ENCODE peak calls at places on chromosomes 16 and 17, in four cellular contexts. P is progenitor cell of endocrine pancreas, J is fibroblast of pulmonary artery, V is Calu3. N is an unnamed sample.

GRCh38 chr17:50682441-50682840 is 25.3 kb downstream of the ANKRD40 start:
- DNase-seq in P (no peak), J (no peak), V (no peak), N (no peak)

GRCh38 chr17:39943702-39944392 is 16.3 kb downstream of the LRRC3C start:
- DNase-seq in P (no peak), J (no peak), V (peak; percentile 76), N (no peak)

GRCh38 chr17:68605914-68606313 is 4.7 kb upstream of the FAM20A start:
- DNase-seq in P (no peak), J (no peak), V (no peak), N (no peak)

GRCh38 chr17:40702271-40702670 is 1.3 kb downstream of the KRT24 start:
- DNase-seq in P (no peak), J (no peak), V (no peak), N (no peak)

GRCh38 chr17:75345514-75346167 is 56.4 kb upstream of the SLC25A19 start:
- DNase-seq in P (no peak), J (no peak), V (peak; percentile 22), N (no peak)

GRCh38 chr17:31427684-31428083 is 36.2 kb downstream of the RAB11FIP4 start:
- DNase-seq in P (no peak), J (no peak), V (peak; percentile 22), N (no peak)

GRCh38 chr17:17809527-17810373 is 27.0 kb downstream of the SREBF1 start:
- DNase-seq in P (no peak), J (peak; percentile 53), V (no peak), N (peak; percentile 64)

GRCh38 chr17:74104921-74105320 is 98.6 kb upstream of the RPL38 start:
- DNase-seq in P (no peak), J (no peak), V (no peak), N (no peak)

GRCh38 chr17:68732301-68732749 is 131.2 kb upstream of the FAM20A start:
- DNase-seq in P (no peak), J (no peak), V (no peak), N (no peak)

GRCh38 chr16:760498-761343 is at the start of gene MSLN:
- DNase-seq in P (no peak), J (peak; percentile 24), V (peak; percentile 72), N (no peak)

GRCh38 chr16:51540259-51540658 is 389.2 kb upstream of the SALL1 start:
- DNase-seq in P (no peak), J (no peak), V (no peak), N (no peak)

GRCh38 chr16:67979955-67980678 is at the start of gene DPEP3:
- DNase-seq in P (no peak), J (no peak), V (no peak), N (no peak)

GRCh38 chr16:49348408-49349176 is 25.0 kb upstream of the C16orf78 start:
- DNase-seq in P (no peak), J (no peak), V (no peak), N (no peak)

GRCh38 chr17:37322826-37323561 is 52.8 kb upstream of the C17orf78 start:
- DNase-seq in P (no peak), J (no peak), V (no peak), N (no peak)

GRCh38 chr17:4853195-4853762 is 20.1 kb downstream of the MINK1 start:
- DNase-seq in P (no peak), J (no peak), V (no peak), N (no peak)

GRCh38 chr17:59513934-59514841 is 51.2 kb upstream of the DHX40 start:
- DNase-seq in P (no peak), J (peak; percentile 92), V (peak; percentile 80), N (no peak)

GRCh38 chr16:50281391-50282009 is 15.1 kb downstream of the ADCY7 start:
- DNase-seq in P (no peak), J (no peak), V (no peak), N (no peak)

GRCh38 chr17:32111141-32111771 is 31.0 kb upstream of the RHOT1 start:
- DNase-seq in P (no peak), J (peak; percentile 70), V (peak; percentile 40), N (no peak)

GRCh38 chr16:86509759-86510464 is 415 bp upstream of the FOXF1 start:
- DNase-seq in P (no peak), J (peak; percentile 66), V (peak; percentile 28), N (no peak)

GRCh38 chr16:49701867-49702494 is 153.9 kb downstream of the ZNF423 start:
- DNase-seq in P (no peak), J (peak; percentile 71), V (no peak), N (peak; percentile 52)

GRCh38 chr16:24863582-24864437 is 18.0 kb downstream of the SLC5A11 start:
- DNase-seq in P (no peak), J (no peak), V (no peak), N (no peak)

GRCh38 chr16:81446318-81447275 is 2.0 kb downstream of the CMIP start:
- DNase-seq in P (no peak), J (no peak), V (peak; percentile 65), N (no peak)

GRCh38 chr17:13631541-13631940 is 29.8 kb upstream of the HS3ST3A1 start:
- DNase-seq in P (no peak), J (no peak), V (no peak), N (no peak)

GRCh38 chr17:77420804-77421634 is 280.2 kb downstream of the SEC14L1 start:
- DNase-seq in P (no peak), J (peak; percentile 84), V (no peak), N (no peak)

GRCh38 chr17:10099051-10099571 is 99.3 kb downstream of the GAS7 start:
- DNase-seq in P (no peak), J (peak; percentile 68), V (no peak), N (no peak)

GRCh38 chr16:89605186-89605970 is 8.1 kb upstream of the DPEP1 start:
- DNase-seq in P (no peak), J (no peak), V (no peak), N (no peak)

GRCh38 chr17:38451030-38451839 is 23.0 kb downstream of the ARHGAP23 start:
- DNase-seq in P (no peak), J (peak; percentile 90), V (peak; percentile 89), N (no peak)

GRCh38 chr16:85829266-85829665 is 29.8 kb downstream of the COX4I1 start:
- DNase-seq in P (no peak), J (no peak), V (no peak), N (no peak)

DNA sequence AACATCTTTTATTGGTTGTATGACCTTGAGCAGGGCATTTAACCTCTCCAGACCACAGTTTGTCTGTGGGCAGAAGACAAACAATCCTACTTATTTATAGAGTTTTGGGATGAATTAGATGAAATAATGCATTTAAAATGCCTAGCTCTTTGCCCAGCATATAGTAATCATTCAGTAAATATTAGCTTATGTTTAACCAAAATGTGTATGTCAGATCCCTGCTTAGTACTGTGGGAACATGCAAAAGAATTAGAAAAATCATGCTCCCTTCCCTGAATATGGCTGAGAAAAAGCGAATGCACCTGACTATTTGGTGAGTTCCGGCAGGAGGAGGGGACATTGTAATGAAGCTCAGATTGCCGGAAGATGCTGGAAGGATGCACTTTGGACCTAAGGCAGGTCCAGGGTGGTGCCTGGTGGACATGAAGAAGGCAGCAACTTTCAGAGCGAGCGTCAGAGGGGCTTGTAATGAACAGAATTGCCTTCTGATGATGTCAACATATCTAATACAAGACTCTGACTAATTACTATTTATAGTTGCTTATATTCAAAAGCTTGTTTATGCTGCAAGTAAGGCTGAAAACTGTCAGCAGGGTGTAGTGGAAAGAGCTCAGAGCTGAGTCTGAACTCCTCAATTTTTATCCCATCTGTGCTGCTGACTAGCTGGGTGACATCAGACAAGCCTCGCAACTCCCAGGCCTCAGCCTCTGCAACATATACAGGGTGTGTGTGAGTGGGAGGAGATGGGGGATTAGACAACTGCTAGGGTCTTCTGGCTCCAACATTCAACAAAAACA is 221.2 kb downstream of the PRKCA start:
- DNase-seq in P (no peak), J (peak; percentile 32), V (no peak), N (no peak)
- TF ChIP-seq CTCF in P (no peak), J (no peak), V (no peak), N (no peak)

GRCh38 chr17:72656114-72656763 is 436.2 kb downstream of the SLC39A11 start:
- DNase-seq in P (no peak), J (no peak), V (no peak), N (peak; percentile 15)

GRCh38 chr17:72659811-72660210 is 432.7 kb downstream of the SLC39A11 start:
- DNase-seq in P (no peak), J (no peak), V (no peak), N (no peak)

GRCh38 chr17:72658675-72659074 is 433.8 kb downstream of the SLC39A11 start:
- DNase-seq in P (no peak), J (no peak), V (no peak), N (no peak)

GRCh38 chr17:72660274-72661092 is 432.0 kb downstream of the SLC39A11 start:
- DNase-seq in P (no peak), J (no peak), V (peak; percentile 40), N (no peak)

DNA sequence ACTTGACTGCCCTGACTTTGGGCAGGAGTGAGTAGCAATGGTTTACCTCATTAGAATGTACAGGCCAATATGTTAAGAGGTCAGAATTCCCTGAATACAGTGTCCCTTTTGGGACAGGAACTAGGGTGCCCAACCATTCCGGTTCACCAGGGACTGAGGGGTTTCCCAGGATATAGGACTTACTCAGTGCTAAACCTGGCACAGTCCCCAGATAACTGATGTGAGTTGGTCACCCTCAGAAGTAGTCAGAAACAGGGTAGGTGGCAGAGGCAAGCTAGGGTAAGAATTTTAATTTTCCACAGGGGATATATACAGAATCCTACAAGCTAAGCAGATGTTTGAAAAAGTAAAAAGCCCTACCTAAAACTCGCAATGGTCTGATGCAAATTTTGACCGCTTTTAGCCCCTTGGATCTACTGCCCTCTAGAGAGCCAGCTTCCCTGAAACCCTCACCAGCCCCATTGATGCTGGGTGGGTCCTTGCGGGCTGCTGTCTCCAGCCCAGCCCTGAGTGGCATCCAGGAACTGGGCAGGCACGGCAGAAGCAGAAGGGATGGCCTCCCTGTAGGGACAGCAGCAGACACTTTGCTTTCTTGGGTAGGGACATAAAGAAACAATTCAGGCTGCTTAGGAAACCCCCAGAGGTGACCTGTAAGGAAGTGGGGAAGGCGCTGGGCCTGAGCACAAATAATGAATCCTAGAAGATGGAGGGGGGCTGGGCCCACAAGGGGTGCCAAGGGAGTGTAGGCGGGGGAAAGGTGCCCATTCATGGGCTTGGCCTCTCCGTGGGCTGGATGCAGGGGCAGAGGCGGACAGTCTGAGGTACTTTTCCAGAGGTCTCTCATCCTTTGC is 434.8 kb downstream of the SLC39A11 start:
- DNase-seq in P (no peak), J (no peak), V (peak; percentile 79), N (no peak)
- TF ChIP-seq CTCF in P (no peak), J (no peak), V (no peak), N (no peak)

DNA sequence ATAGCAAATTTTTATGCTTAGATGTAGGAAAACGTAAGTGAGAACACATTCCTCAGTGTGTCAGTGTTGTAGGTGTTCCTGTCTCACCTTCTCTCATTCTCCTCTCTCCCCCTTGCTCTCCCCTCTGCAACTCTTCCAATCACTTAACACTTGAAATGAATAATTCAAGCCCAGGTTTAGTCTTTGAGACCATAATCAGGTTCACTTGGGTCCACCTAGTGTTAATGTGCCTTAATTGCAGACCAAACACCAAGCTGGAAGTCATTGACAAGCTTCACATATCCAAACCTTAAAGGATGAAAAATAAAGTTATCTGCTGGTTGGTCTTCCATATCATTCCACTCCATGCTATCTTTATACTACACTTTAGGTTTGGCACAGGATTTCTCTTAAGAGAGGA is 37.0 kb downstream of the STXBP4 start:
- DNase-seq in P (no peak), J (peak; percentile 34), V (no peak), N (no peak)
- TF ChIP-seq CTCF in P (peak; percentile 49), J (peak; percentile 54), V (peak; percentile 51), N (peak; percentile 55)

DNA sequence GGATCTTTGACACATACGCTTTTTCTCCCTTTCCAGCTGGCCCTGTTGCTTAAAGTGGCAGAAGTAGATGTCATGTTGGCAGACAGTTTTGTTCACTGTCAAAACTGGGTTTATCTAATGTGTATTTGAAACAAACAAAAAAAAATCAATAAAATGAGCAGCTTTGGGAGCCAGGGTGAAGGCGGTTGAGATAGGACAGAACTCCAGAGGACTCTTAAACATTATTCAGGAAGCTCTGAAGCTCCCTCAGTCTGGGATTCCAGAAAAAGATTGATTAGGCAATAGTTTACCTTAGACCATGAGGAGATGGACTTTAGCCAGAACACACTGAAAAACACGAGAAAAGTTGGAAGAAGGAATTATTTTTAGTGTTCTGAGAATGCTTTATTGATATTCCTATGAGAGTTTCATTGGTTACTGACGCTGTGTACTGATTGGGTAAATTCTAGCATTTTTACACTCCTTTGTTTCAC is 656.8 kb downstream of the WWOX start:
- DNase-seq in P (no peak), J (no peak), V (no peak), N (no peak)
- TF ChIP-seq CTCF in P (no peak), J (no peak), V (no peak), N (no peak)